ENCODE peak calls at places on chromosomes 5 and 9, in four cellular contexts. Y is GM12878, K is HCT116, Q is K562. B is an unnamed sample.

GRCh38 chr9:22307013-22307711 is 139.5 kb upstream of the DMRTA1 start:
- DNase-seq in Y (no peak), K (peak; percentile 54), Q (no peak), B (no peak)

GRCh38 chr5:11251242-11251641 is 490.2 kb upstream of the DAP start:
- DNase-seq in Y (no peak), K (no peak), Q (no peak), B (no peak)

GRCh38 chr9:86943223-86943870 is 4.0 kb downstream of the GAS1 start:
- DNase-seq in Y (no peak), K (no peak), Q (no peak), B (no peak)

GRCh38 chr5:17054911-17055310 is 118.8 kb upstream of the MYO10 start:
- DNase-seq in Y (no peak), K (no peak), Q (no peak), B (no peak)

GRCh38 chr9:108241384-108241783 is 614.4 kb downstream of the ACTL7B start:
- DNase-seq in Y (no peak), K (peak; percentile 10), Q (no peak), B (no peak)

GRCh38 chr5:67234671-67235176 is 38.1 kb upstream of the CD180 start:
- DNase-seq in Y (no peak), K (no peak), Q (no peak), B (no peak)

GRCh38 chr9:95078516-95078915 is 239.0 kb downstream of the FANCC start:
- DNase-seq in Y (no peak), K (no peak), Q (no peak), B (no peak)

GRCh38 chr5:8913522-8913921 is 632.4 kb downstream of the SEMA5A start:
- DNase-seq in Y (no peak), K (no peak), Q (no peak), B (no peak)

GRCh38 chr5:15718411-15719178 is 218.6 kb downstream of the FBXL7 start:
- DNase-seq in Y (no peak), K (no peak), Q (no peak), B (no peak)

GRCh38 chr5:56480305-56481146 is 247.4 kb upstream of the ANKRD55 start:
- DNase-seq in Y (peak; percentile 9), K (no peak), Q (no peak), B (no peak)
- TF ChIP-seq EGR1 in Y (no peak), K (no peak), Q (no peak), B (no peak)

GRCh38 chr5:39759696-39760095 is 334.9 kb upstream of the DAB2 start:
- DNase-seq in Y (no peak), K (no peak), Q (no peak), B (no peak)
- TF ChIP-seq EGR1 in Y (no peak), K (no peak), Q (no peak), B (no peak)

GRCh38 chr5:173742432-173742816 is 126.0 kb upstream of the BOD1 start:
- DNase-seq in Y (peak; percentile 69), K (no peak), Q (no peak), B (no peak)
- TF ChIP-seq EGR1 in Y (no peak), K (no peak), Q (no peak), B (no peak)

GRCh38 chr5:53035868-53036381 is 46.8 kb downstream of the ITGA2 start:
- DNase-seq in Y (no peak), K (no peak), Q (peak; percentile 32), B (no peak)
- TF ChIP-seq EGR1 in Y (no peak), K (no peak), Q (no peak), B (no peak)

DNA sequence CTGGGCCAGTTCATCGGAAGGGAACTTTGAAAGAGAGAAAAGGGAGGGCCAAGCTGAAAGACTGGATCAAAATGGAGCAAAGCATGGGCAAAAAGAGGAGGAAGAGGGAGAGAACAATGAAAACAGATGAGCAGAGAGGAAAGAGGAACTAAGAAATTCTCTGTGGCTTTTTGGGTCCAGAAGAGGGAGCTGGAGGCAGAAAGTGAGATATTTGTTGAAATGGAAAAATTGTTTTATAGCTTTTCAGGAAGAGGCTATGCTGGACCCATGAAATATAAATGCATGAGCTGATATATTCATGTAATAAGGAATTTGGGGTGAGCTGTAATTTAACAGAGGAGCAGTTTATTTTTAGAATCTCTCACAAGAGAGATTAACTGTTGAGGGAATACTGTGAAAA is 457.3 kb downstream of the DMAC1 start:
- DNase-seq in Y (no peak), K (no peak), Q (no peak), B (no peak)
- TF ChIP-seq EGR1 in Y (no peak), K (no peak), Q (no peak), B (no peak)

DNA sequence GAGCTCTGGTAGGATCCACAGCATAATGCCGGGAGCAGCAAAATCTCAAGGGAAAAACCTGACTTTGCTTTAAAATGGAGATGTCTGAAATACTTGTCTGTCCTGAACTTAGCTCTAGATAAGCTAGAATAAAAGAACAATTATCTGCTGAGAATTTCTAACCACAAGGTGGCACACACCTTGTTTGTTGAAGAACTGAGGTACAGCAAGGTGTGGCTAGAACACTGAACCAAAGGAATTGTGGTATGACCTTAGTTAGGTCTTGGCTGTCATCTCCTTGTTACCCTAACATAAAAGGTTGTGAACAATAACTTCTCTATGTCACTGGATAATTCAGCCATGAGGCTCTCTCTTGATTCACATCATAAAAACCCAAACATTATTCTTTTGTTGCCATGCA is 72.3 kb upstream of the ANXA1 start:
- DNase-seq in Y (no peak), K (peak; percentile 72), Q (no peak), B (no peak)
- TF ChIP-seq EGR1 in Y (no peak), K (no peak), Q (no peak), B (no peak)

DNA sequence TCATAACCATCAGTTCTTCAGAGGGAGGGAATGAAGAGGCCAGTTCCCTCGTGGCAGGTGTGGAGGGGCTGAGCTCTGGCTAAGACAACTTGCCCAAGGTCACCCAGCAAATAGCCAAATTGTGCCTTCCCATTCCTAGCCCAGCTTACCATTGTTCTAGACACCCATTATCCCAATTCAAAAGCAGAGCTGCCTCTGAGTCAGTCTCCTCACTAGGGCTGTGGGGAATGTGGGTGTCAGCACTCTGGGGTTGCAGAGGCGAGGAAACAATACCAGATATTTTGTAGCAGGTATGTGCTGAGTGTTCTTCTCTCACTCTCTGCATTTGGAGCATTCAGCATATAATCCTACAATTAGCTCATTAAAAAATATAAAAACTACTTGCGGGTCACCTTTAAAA is 270.8 kb downstream of the PSAT1 start:
- DNase-seq in Y (no peak), K (no peak), Q (no peak), B (no peak)
- TF ChIP-seq EGR1 in Y (no peak), K (no peak), Q (no peak), B (no peak)

DNA sequence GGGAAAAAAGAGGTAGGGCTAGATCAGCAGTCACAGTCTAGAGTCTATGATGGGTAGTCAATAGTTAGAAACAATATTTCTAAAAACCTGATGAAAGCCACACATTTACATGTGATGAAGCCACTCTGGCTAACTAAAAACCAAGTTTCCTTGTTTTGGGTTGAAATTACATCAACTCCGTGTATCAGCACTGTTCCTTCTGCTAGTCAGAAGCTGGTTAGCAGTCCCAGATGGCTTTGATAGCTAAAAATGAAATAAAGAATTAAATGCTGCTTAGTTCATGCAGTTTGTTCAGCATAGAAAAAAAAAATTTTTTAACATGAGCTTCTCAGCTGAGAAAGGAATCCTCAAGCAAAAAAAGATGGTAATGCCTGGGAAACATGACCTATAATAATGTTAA is 136.7 kb downstream of the FAM114A2 start:
- DNase-seq in Y (no peak), K (no peak), Q (no peak), B (no peak)
- TF ChIP-seq EGR1 in Y (no peak), K (no peak), Q (no peak), B (no peak)

DNA sequence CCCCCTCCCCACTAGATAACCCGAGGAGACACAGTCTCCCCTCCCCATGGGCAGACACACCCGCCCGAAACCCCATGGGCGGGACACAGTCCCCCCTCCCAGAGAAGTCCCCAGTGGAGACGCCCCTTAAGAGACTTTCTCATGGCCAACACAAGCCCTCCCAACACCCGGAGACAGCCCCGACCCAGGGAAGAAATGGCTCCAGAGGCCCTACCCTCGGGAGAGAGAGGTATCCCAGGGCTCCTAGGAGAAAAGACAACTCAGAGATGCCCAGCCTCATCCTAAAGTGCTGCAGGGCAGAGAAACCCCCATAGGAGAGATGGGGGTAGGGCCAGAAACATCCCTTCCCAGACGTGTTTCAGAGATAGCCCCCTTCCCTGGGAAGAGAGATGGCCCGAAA is 27.4 kb downstream of the PCDH1 start:
- DNase-seq in Y (no peak), K (no peak), Q (peak; percentile 42), B (no peak)
- TF ChIP-seq EGR1 in Y (no peak), K (no peak), Q (no peak), B (no peak)

GRCh38 chr5:52725065-52725746 is 62.5 kb upstream of the ITGA1 start:
- DNase-seq in Y (no peak), K (no peak), Q (no peak), B (no peak)

GRCh38 chr5:52728201-52728600 is 59.5 kb upstream of the ITGA1 start:
- DNase-seq in Y (no peak), K (no peak), Q (no peak), B (no peak)

GRCh38 chr5:52727568-52727967 is 60.1 kb upstream of the ITGA1 start:
- DNase-seq in Y (no peak), K (no peak), Q (no peak), B (no peak)

GRCh38 chr5:52727001-52727400 is 60.7 kb upstream of the ITGA1 start:
- DNase-seq in Y (no peak), K (no peak), Q (no peak), B (no peak)

DNA sequence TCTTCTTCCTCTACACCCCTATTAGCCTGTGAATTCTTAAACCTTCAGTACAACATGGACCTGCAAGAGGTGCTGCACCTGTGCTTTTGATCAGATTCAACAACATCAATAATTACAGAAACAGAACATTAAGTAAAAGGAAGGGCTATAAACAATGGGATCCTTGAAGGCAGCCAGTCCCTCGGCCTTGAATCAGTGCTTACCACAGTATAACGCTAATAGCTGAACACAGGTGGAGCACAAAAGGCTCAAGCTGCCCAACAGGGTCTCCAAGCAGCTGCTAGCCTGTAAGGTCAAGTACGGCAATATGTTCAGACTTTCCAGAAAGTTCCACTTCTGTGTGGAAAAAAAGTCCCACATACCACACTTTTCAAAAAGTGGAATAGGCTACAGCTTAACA is 61.9 kb upstream of the ITGA1 start:
- DNase-seq in Y (no peak), K (no peak), Q (no peak), B (no peak)
- TF ChIP-seq EGR1 in Y (no peak), K (no peak), Q (no peak), B (no peak)

B was measured in H1.